ENCODE peak calls at places on chromosome X, in nine cellular contexts. One of them, this sample, is unnamed.

GRCh38 chrX:50853399-50853798 is 39.4 kb upstream of the SHROOM4 start:
- DNase-seq in MV-4-11: no peak
- DNase-seq in fibroblast of lung: no peak
- DNase-seq in mesothelial cell of epicardium: no peak
- DNase-seq in activated CD4-positive, alpha-beta T cell treated with anti-CD3 and anti-CD28 coated beads, Interleukin-2, amount 50 U/mL, for 4 hours: no peak
- DNase-seq in NCI-H226: no peak
- DNase-seq in HFF-Myc: no peak
- DNase-seq in pons: peak
- DNase-seq in activated CD4-positive, CD25-positive, alpha-beta regulatory T cell treated with anti-CD3 and anti-CD28 coated beads, Interleukin-2, amount 50 U/mL, for 72 hours: no peak
- DNase-seq in this sample: no peak

GRCh38 chrX:49915352-49916222 is 6.8 kb upstream of the CLCN5 start:
- DNase-seq in MV-4-11: peak
- DNase-seq in fibroblast of lung: peak
- DNase-seq in mesothelial cell of epicardium: no peak
- DNase-seq in activated CD4-positive, alpha-beta T cell treated with anti-CD3 and anti-CD28 coated beads, Interleukin-2, amount 50 U/mL, for 4 hours: peak
- DNase-seq in NCI-H226: peak
- DNase-seq in HFF-Myc: no peak
- DNase-seq in pons: peak
- DNase-seq in activated CD4-positive, CD25-positive, alpha-beta regulatory T cell treated with anti-CD3 and anti-CD28 coated beads, Interleukin-2, amount 50 U/mL, for 72 hours: peak
- DNase-seq in this sample: peak

GRCh38 chrX:8879750-8880149 is 78.6 kb upstream of the FAM9A start:
- DNase-seq in MV-4-11: peak
- DNase-seq in fibroblast of lung: no peak
- DNase-seq in mesothelial cell of epicardium: no peak
- DNase-seq in activated CD4-positive, alpha-beta T cell treated with anti-CD3 and anti-CD28 coated beads, Interleukin-2, amount 50 U/mL, for 4 hours: peak
- DNase-seq in NCI-H226: peak
- DNase-seq in HFF-Myc: no peak
- DNase-seq in pons: no peak
- DNase-seq in activated CD4-positive, CD25-positive, alpha-beta regulatory T cell treated with anti-CD3 and anti-CD28 coated beads, Interleukin-2, amount 50 U/mL, for 72 hours: peak
- DNase-seq in this sample: peak

GRCh38 chrX:2445662-2446623 is 54.8 kb downstream of the DHRSX start:
- DNase-seq in MV-4-11: no peak
- DNase-seq in fibroblast of lung: no peak
- DNase-seq in mesothelial cell of epicardium: no peak
- DNase-seq in activated CD4-positive, alpha-beta T cell treated with anti-CD3 and anti-CD28 coated beads, Interleukin-2, amount 50 U/mL, for 4 hours: no peak
- DNase-seq in NCI-H226: no peak
- DNase-seq in HFF-Myc: no peak
- DNase-seq in pons: no peak
- DNase-seq in activated CD4-positive, CD25-positive, alpha-beta regulatory T cell treated with anti-CD3 and anti-CD28 coated beads, Interleukin-2, amount 50 U/mL, for 72 hours: no peak
- DNase-seq in this sample: no peak

GRCh38 chrX:120560405-120560841 is 339 bp downstream of the CUL4B start:
- DNase-seq in MV-4-11: no peak
- DNase-seq in fibroblast of lung: peak
- DNase-seq in mesothelial cell of epicardium: peak
- DNase-seq in activated CD4-positive, alpha-beta T cell treated with anti-CD3 and anti-CD28 coated beads, Interleukin-2, amount 50 U/mL, for 4 hours: peak
- DNase-seq in NCI-H226: no peak
- DNase-seq in HFF-Myc: no peak
- DNase-seq in pons: no peak
- DNase-seq in activated CD4-positive, CD25-positive, alpha-beta regulatory T cell treated with anti-CD3 and anti-CD28 coated beads, Interleukin-2, amount 50 U/mL, for 72 hours: peak
- DNase-seq in this sample: no peak

GRCh38 chrX:40299028-40299479 is 201.3 kb upstream of the BCOR start:
- DNase-seq in MV-4-11: no peak
- DNase-seq in fibroblast of lung: no peak
- DNase-seq in mesothelial cell of epicardium: no peak
- DNase-seq in activated CD4-positive, alpha-beta T cell treated with anti-CD3 and anti-CD28 coated beads, Interleukin-2, amount 50 U/mL, for 4 hours: no peak
- DNase-seq in NCI-H226: no peak
- DNase-seq in HFF-Myc: no peak
- DNase-seq in pons: no peak
- DNase-seq in activated CD4-positive, CD25-positive, alpha-beta regulatory T cell treated with anti-CD3 and anti-CD28 coated beads, Interleukin-2, amount 50 U/mL, for 72 hours: no peak
- DNase-seq in this sample: no peak

GRCh38 chrX:68839771-68840170 is 10.9 kb downstream of the EFNB1 start:
- DNase-seq in MV-4-11: no peak
- DNase-seq in fibroblast of lung: no peak
- DNase-seq in mesothelial cell of epicardium: no peak
- DNase-seq in activated CD4-positive, alpha-beta T cell treated with anti-CD3 and anti-CD28 coated beads, Interleukin-2, amount 50 U/mL, for 4 hours: no peak
- DNase-seq in NCI-H226: no peak
- DNase-seq in HFF-Myc: no peak
- DNase-seq in pons: no peak
- DNase-seq in activated CD4-positive, CD25-positive, alpha-beta regulatory T cell treated with anti-CD3 and anti-CD28 coated beads, Interleukin-2, amount 50 U/mL, for 72 hours: no peak
- DNase-seq in this sample: no peak

GRCh38 chrX:48940404-48940955 is 16.9 kb downstream of the OTUD5 start:
- DNase-seq in MV-4-11: peak
- DNase-seq in fibroblast of lung: no peak
- DNase-seq in mesothelial cell of epicardium: no peak
- DNase-seq in activated CD4-positive, alpha-beta T cell treated with anti-CD3 and anti-CD28 coated beads, Interleukin-2, amount 50 U/mL, for 4 hours: no peak
- DNase-seq in NCI-H226: no peak
- DNase-seq in HFF-Myc: no peak
- DNase-seq in pons: no peak
- DNase-seq in activated CD4-positive, CD25-positive, alpha-beta regulatory T cell treated with anti-CD3 and anti-CD28 coated beads, Interleukin-2, amount 50 U/mL, for 72 hours: no peak
- DNase-seq in this sample: no peak

GRCh38 chrX:111041018-111041462 is 55.0 kb upstream of the PAK3 start:
- DNase-seq in MV-4-11: peak
- DNase-seq in fibroblast of lung: peak
- DNase-seq in mesothelial cell of epicardium: no peak
- DNase-seq in activated CD4-positive, alpha-beta T cell treated with anti-CD3 and anti-CD28 coated beads, Interleukin-2, amount 50 U/mL, for 4 hours: no peak
- DNase-seq in NCI-H226: peak
- DNase-seq in HFF-Myc: peak
- DNase-seq in pons: no peak
- DNase-seq in activated CD4-positive, CD25-positive, alpha-beta regulatory T cell treated with anti-CD3 and anti-CD28 coated beads, Interleukin-2, amount 50 U/mL, for 72 hours: no peak
- DNase-seq in this sample: peak

GRCh38 chrX:130114141-130114561 is 3.9 kb upstream of the ELF4 start:
- DNase-seq in MV-4-11: no peak
- DNase-seq in fibroblast of lung: peak
- DNase-seq in mesothelial cell of epicardium: no peak
- DNase-seq in activated CD4-positive, alpha-beta T cell treated with anti-CD3 and anti-CD28 coated beads, Interleukin-2, amount 50 U/mL, for 4 hours: no peak
- DNase-seq in NCI-H226: peak
- DNase-seq in HFF-Myc: no peak
- DNase-seq in pons: no peak
- DNase-seq in activated CD4-positive, CD25-positive, alpha-beta regulatory T cell treated with anti-CD3 and anti-CD28 coated beads, Interleukin-2, amount 50 U/mL, for 72 hours: no peak
- DNase-seq in this sample: peak

GRCh38 chrX:74234829-74235228 is 69.2 kb upstream of the ZCCHC13 start:
- DNase-seq in MV-4-11: no peak
- DNase-seq in fibroblast of lung: no peak
- DNase-seq in mesothelial cell of epicardium: no peak
- DNase-seq in activated CD4-positive, alpha-beta T cell treated with anti-CD3 and anti-CD28 coated beads, Interleukin-2, amount 50 U/mL, for 4 hours: no peak
- DNase-seq in NCI-H226: no peak
- DNase-seq in HFF-Myc: no peak
- DNase-seq in pons: no peak
- DNase-seq in activated CD4-positive, CD25-positive, alpha-beta regulatory T cell treated with anti-CD3 and anti-CD28 coated beads, Interleukin-2, amount 50 U/mL, for 72 hours: no peak
- DNase-seq in this sample: no peak

GRCh38 chrX:120517936-120518335 is 42.8 kb downstream of the CUL4B start:
- DNase-seq in MV-4-11: no peak
- DNase-seq in fibroblast of lung: peak
- DNase-seq in mesothelial cell of epicardium: no peak
- DNase-seq in activated CD4-positive, alpha-beta T cell treated with anti-CD3 and anti-CD28 coated beads, Interleukin-2, amount 50 U/mL, for 4 hours: no peak
- DNase-seq in NCI-H226: peak
- DNase-seq in HFF-Myc: no peak
- DNase-seq in pons: no peak
- DNase-seq in activated CD4-positive, CD25-positive, alpha-beta regulatory T cell treated with anti-CD3 and anti-CD28 coated beads, Interleukin-2, amount 50 U/mL, for 72 hours: no peak
- DNase-seq in this sample: peak

GRCh38 chrX:150841466-150842197 is 56.8 kb downstream of the CD99L2 start:
- DNase-seq in MV-4-11: peak
- DNase-seq in fibroblast of lung: peak
- DNase-seq in mesothelial cell of epicardium: no peak
- DNase-seq in activated CD4-positive, alpha-beta T cell treated with anti-CD3 and anti-CD28 coated beads, Interleukin-2, amount 50 U/mL, for 4 hours: no peak
- DNase-seq in NCI-H226: peak
- DNase-seq in HFF-Myc: no peak
- DNase-seq in pons: peak
- DNase-seq in activated CD4-positive, CD25-positive, alpha-beta regulatory T cell treated with anti-CD3 and anti-CD28 coated beads, Interleukin-2, amount 50 U/mL, for 72 hours: no peak
- DNase-seq in this sample: no peak

GRCh38 chrX:39509157-39509556 is 588.6 kb downstream of the BCOR start:
- DNase-seq in MV-4-11: no peak
- DNase-seq in fibroblast of lung: no peak
- DNase-seq in mesothelial cell of epicardium: no peak
- DNase-seq in activated CD4-positive, alpha-beta T cell treated with anti-CD3 and anti-CD28 coated beads, Interleukin-2, amount 50 U/mL, for 4 hours: no peak
- DNase-seq in NCI-H226: no peak
- DNase-seq in HFF-Myc: no peak
- DNase-seq in pons: no peak
- DNase-seq in activated CD4-positive, CD25-positive, alpha-beta regulatory T cell treated with anti-CD3 and anti-CD28 coated beads, Interleukin-2, amount 50 U/mL, for 72 hours: no peak
- DNase-seq in this sample: no peak

GRCh38 chrX:49184294-49185061 is 1.7 kb downstream of the PRICKLE3 start:
- DNase-seq in MV-4-11: no peak
- DNase-seq in fibroblast of lung: peak
- DNase-seq in mesothelial cell of epicardium: peak
- DNase-seq in activated CD4-positive, alpha-beta T cell treated with anti-CD3 and anti-CD28 coated beads, Interleukin-2, amount 50 U/mL, for 4 hours: no peak
- DNase-seq in NCI-H226: peak
- DNase-seq in HFF-Myc: peak
- DNase-seq in pons: no peak
- DNase-seq in activated CD4-positive, CD25-positive, alpha-beta regulatory T cell treated with anti-CD3 and anti-CD28 coated beads, Interleukin-2, amount 50 U/mL, for 72 hours: no peak
- DNase-seq in this sample: peak

GRCh38 chrX:40262641-40263560 is 165.1 kb upstream of the BCOR start:
- DNase-seq in MV-4-11: no peak
- DNase-seq in fibroblast of lung: peak
- DNase-seq in mesothelial cell of epicardium: no peak
- DNase-seq in activated CD4-positive, alpha-beta T cell treated with anti-CD3 and anti-CD28 coated beads, Interleukin-2, amount 50 U/mL, for 4 hours: no peak
- DNase-seq in NCI-H226: peak
- DNase-seq in HFF-Myc: no peak
- DNase-seq in pons: no peak
- DNase-seq in activated CD4-positive, CD25-positive, alpha-beta regulatory T cell treated with anti-CD3 and anti-CD28 coated beads, Interleukin-2, amount 50 U/mL, for 72 hours: no peak
- DNase-seq in this sample: peak

GRCh38 chrX:44352739-44353138 is 9.3 kb upstream of the EFHC2 start:
- DNase-seq in MV-4-11: no peak
- DNase-seq in fibroblast of lung: no peak
- DNase-seq in mesothelial cell of epicardium: no peak
- DNase-seq in activated CD4-positive, alpha-beta T cell treated with anti-CD3 and anti-CD28 coated beads, Interleukin-2, amount 50 U/mL, for 4 hours: no peak
- DNase-seq in NCI-H226: no peak
- DNase-seq in HFF-Myc: no peak
- DNase-seq in pons: no peak
- DNase-seq in activated CD4-positive, CD25-positive, alpha-beta regulatory T cell treated with anti-CD3 and anti-CD28 coated beads, Interleukin-2, amount 50 U/mL, for 72 hours: no peak
- DNase-seq in this sample: no peak

GRCh38 chrX:48083212-48083611 is 11.8 kb upstream of the ZNF630 start:
- DNase-seq in MV-4-11: peak
- DNase-seq in fibroblast of lung: peak
- DNase-seq in mesothelial cell of epicardium: peak
- DNase-seq in activated CD4-positive, alpha-beta T cell treated with anti-CD3 and anti-CD28 coated beads, Interleukin-2, amount 50 U/mL, for 4 hours: peak
- DNase-seq in NCI-H226: no peak
- DNase-seq in HFF-Myc: no peak
- DNase-seq in pons: peak
- DNase-seq in activated CD4-positive, CD25-positive, alpha-beta regulatory T cell treated with anti-CD3 and anti-CD28 coated beads, Interleukin-2, amount 50 U/mL, for 72 hours: peak
- DNase-seq in this sample: peak

GRCh38 chrX:38326086-38326485 is 1.2 kb downstream of the RPGR start:
- DNase-seq in MV-4-11: no peak
- DNase-seq in fibroblast of lung: no peak
- DNase-seq in mesothelial cell of epicardium: no peak
- DNase-seq in activated CD4-positive, alpha-beta T cell treated with anti-CD3 and anti-CD28 coated beads, Interleukin-2, amount 50 U/mL, for 4 hours: no peak
- DNase-seq in NCI-H226: no peak
- DNase-seq in HFF-Myc: no peak
- DNase-seq in pons: no peak
- DNase-seq in activated CD4-positive, CD25-positive, alpha-beta regulatory T cell treated with anti-CD3 and anti-CD28 coated beads, Interleukin-2, amount 50 U/mL, for 72 hours: no peak
- DNase-seq in this sample: no peak

GRCh38 chrX:25015486-25016360 is at the start of gene ARX:
- DNase-seq in MV-4-11: no peak
- DNase-seq in fibroblast of lung: peak
- DNase-seq in mesothelial cell of epicardium: peak
- DNase-seq in activated CD4-positive, alpha-beta T cell treated with anti-CD3 and anti-CD28 coated beads, Interleukin-2, amount 50 U/mL, for 4 hours: no peak
- DNase-seq in NCI-H226: no peak
- DNase-seq in HFF-Myc: no peak
- DNase-seq in pons: no peak
- DNase-seq in activated CD4-positive, CD25-positive, alpha-beta regulatory T cell treated with anti-CD3 and anti-CD28 coated beads, Interleukin-2, amount 50 U/mL, for 72 hours: no peak
- DNase-seq in this sample: peak

GRCh38 chrX:109890910-109891502 is 111.9 kb upstream of the TMEM164 start:
- DNase-seq in MV-4-11: peak
- DNase-seq in fibroblast of lung: peak
- DNase-seq in mesothelial cell of epicardium: peak
- DNase-seq in activated CD4-positive, alpha-beta T cell treated with anti-CD3 and anti-CD28 coated beads, Interleukin-2, amount 50 U/mL, for 4 hours: peak
- DNase-seq in NCI-H226: peak
- DNase-seq in HFF-Myc: no peak
- DNase-seq in pons: peak
- DNase-seq in activated CD4-positive, CD25-positive, alpha-beta regulatory T cell treated with anti-CD3 and anti-CD28 coated beads, Interleukin-2, amount 50 U/mL, for 72 hours: peak
- DNase-seq in this sample: peak

This sample was measured in AG08396.